ENCODE peak calls at places on chromosome 3, in seven cellular contexts. One of them, this sample, is unnamed.

GRCh38 chr3:196493292-196493691 is 10.3 kb downstream of the RNF168 start:
- DNase-seq in substantia nigra: no peak
- DNase-seq in HT1080: no peak
- DNase-seq in nephron progenitor cell: no peak
- DNase-seq in OCI-M1: no peak
- DNase-seq in skeletal muscle cell: no peak
- DNase-seq in AG08396: no peak
- DNase-seq in this sample: no peak

GRCh38 chr3:72395654-72396415 is 452.4 kb downstream of the SHQ1 start:
- DNase-seq in substantia nigra: no peak
- DNase-seq in HT1080: no peak
- DNase-seq in nephron progenitor cell: no peak
- DNase-seq in OCI-M1: no peak
- DNase-seq in skeletal muscle cell: no peak
- DNase-seq in AG08396: no peak
- DNase-seq in this sample: no peak

GRCh38 chr3:41900265-41900664 is 61.6 kb downstream of the ULK4 start:
- DNase-seq in substantia nigra: no peak
- DNase-seq in HT1080: peak
- DNase-seq in nephron progenitor cell: no peak
- DNase-seq in OCI-M1: peak
- DNase-seq in skeletal muscle cell: peak
- DNase-seq in AG08396: peak
- DNase-seq in this sample: no peak

GRCh38 chr3:24951186-24951585 is 456.5 kb upstream of the THRB start:
- DNase-seq in substantia nigra: peak
- DNase-seq in HT1080: peak
- DNase-seq in nephron progenitor cell: no peak
- DNase-seq in OCI-M1: no peak
- DNase-seq in skeletal muscle cell: no peak
- DNase-seq in AG08396: no peak
- DNase-seq in this sample: no peak

GRCh38 chr3:8371085-8371551 is 130.5 kb upstream of the LMCD1 start:
- DNase-seq in substantia nigra: no peak
- DNase-seq in HT1080: peak
- DNase-seq in nephron progenitor cell: no peak
- DNase-seq in OCI-M1: peak
- DNase-seq in skeletal muscle cell: peak
- DNase-seq in AG08396: peak
- DNase-seq in this sample: no peak

GRCh38 chr3:134601539-134602439 is 49.0 kb downstream of the KY start:
- DNase-seq in substantia nigra: peak
- DNase-seq in HT1080: peak
- DNase-seq in nephron progenitor cell: peak
- DNase-seq in OCI-M1: peak
- DNase-seq in skeletal muscle cell: peak
- DNase-seq in AG08396: peak
- DNase-seq in this sample: no peak

GRCh38 chr3:178672263-178672662 is 136.0 kb downstream of the KCNMB2 start:
- DNase-seq in substantia nigra: no peak
- DNase-seq in HT1080: peak
- DNase-seq in nephron progenitor cell: no peak
- DNase-seq in OCI-M1: no peak
- DNase-seq in skeletal muscle cell: peak
- DNase-seq in AG08396: no peak
- DNase-seq in this sample: no peak

GRCh38 chr3:37700849-37701248 is 160.8 kb upstream of the CTDSPL start:
- DNase-seq in substantia nigra: no peak
- DNase-seq in HT1080: no peak
- DNase-seq in nephron progenitor cell: no peak
- DNase-seq in OCI-M1: peak
- DNase-seq in skeletal muscle cell: no peak
- DNase-seq in AG08396: no peak
- DNase-seq in this sample: no peak

GRCh38 chr3:124157000-124157712 is 165.2 kb upstream of the ROPN1 start:
- DNase-seq in substantia nigra: no peak
- DNase-seq in HT1080: no peak
- DNase-seq in nephron progenitor cell: no peak
- DNase-seq in OCI-M1: no peak
- DNase-seq in skeletal muscle cell: no peak
- DNase-seq in AG08396: no peak
- DNase-seq in this sample: no peak